ENCODE peak calls at places on chromosomes 5 and 9, in ten cellular contexts. N, U, P, V, T, W, Q, A, H and R are unnamed samples.

GRCh38 chr9:37503736-37504135 is 18.0 kb downstream of the POLR1E start:
- DNase-seq in P (no peak), T (peak), V (peak), H (no peak), W (no peak), A (peak), U (peak), N (no peak), Q (peak), R (no peak)

GRCh38 chr5:54007822-54008777 is 302.3 kb downstream of the ARL15 start:
- DNase-seq in N (no peak), U (peak), V (no peak), Q (peak), T (peak), A (no peak), P (no peak), W (no peak), H (no peak), R (no peak)

GRCh38 chr9:92592946-92593860 is 57.4 kb upstream of the ECM2 start:
- DNase-seq in H (no peak), A (no peak), Q (no peak), V (no peak), W (no peak), U (peak), T (no peak), P (no peak), N (no peak), R (no peak)

GRCh38 chr5:97534166-97534565 is 351.1 kb upstream of the RIOK2 start:
- DNase-seq in T (peak), W (no peak), P (peak), A (peak), N (peak), U (peak), Q (peak), H (peak), V (peak), R (peak)

GRCh38 chr5:1778138-1779020 is 21.3 kb downstream of the MRPL36 start:
- DNase-seq in N (no peak), P (no peak), V (no peak), H (no peak), W (peak), A (no peak), Q (no peak), T (no peak), U (no peak), R (no peak)

GRCh38 chr9:89629096-89629976 is 24.5 kb downstream of the GADD45G start:
- DNase-seq in A (no peak), V (no peak), P (no peak), U (no peak), N (no peak), H (no peak), W (no peak), T (no peak), Q (no peak), R (no peak)

GRCh38 chr5:95178046-95178651 is 106.7 kb downstream of the MCTP1 start:
- DNase-seq in A (no peak), W (peak), T (no peak), P (no peak), Q (peak), H (peak), V (no peak), N (no peak), U (no peak), R (no peak)

GRCh38 chr9:4499917-4500316 is 9.6 kb downstream of the SLC1A1 start:
- DNase-seq in H (no peak), P (no peak), Q (no peak), U (no peak), T (no peak), W (no peak), N (no peak), A (no peak), V (no peak), R (no peak)

GRCh38 chr9:91258448-91258847 is 103.3 kb downstream of the AUH start:
- DNase-seq in U (no peak), H (no peak), Q (no peak), A (no peak), N (no peak), W (no peak), T (no peak), P (no peak), V (no peak), R (no peak)

GRCh38 chr5:4862500-4862899 is 277.6 kb upstream of the ADAMTS16 start:
- DNase-seq in T (peak), A (no peak), W (no peak), Q (peak), N (no peak), U (peak), V (no peak), P (no peak), H (no peak), R (peak)

GRCh38 chr5:94711785-94712184 is 93.3 kb downstream of the SLF1 start:
- DNase-seq in H (no peak), V (no peak), W (no peak), Q (no peak), U (no peak), A (no peak), N (no peak), P (no peak), T (no peak), R (no peak)

GRCh38 chr5:138946241-138946623 is 71.1 kb upstream of the LRRTM2 start:
- DNase-seq in U (no peak), V (peak), Q (no peak), A (no peak), H (peak), T (no peak), P (no peak), N (no peak), W (no peak), R (no peak)

GRCh38 chr9:121995997-121996396 is 97.1 kb downstream of the TTLL11 start:
- DNase-seq in A (no peak), U (no peak), T (no peak), N (no peak), Q (no peak), V (no peak), H (no peak), P (no peak), W (no peak), R (no peak)

GRCh38 chr5:18404039-18404438 is 769.8 kb downstream of the TAF11L14 start:
- DNase-seq in H (no peak), P (no peak), T (no peak), V (no peak), A (no peak), N (no peak), W (no peak), Q (no peak), U (no peak), R (no peak)

GRCh38 chr5:90944116-90944515 is 385.5 kb downstream of the ADGRV1 start:
- DNase-seq in A (no peak), T (peak), H (no peak), W (no peak), U (no peak), P (no peak), Q (no peak), N (no peak), V (no peak), R (no peak)

GRCh38 chr5:150626853-150627276 is 13.6 kb upstream of the SYNPO start:
- DNase-seq in N (peak), A (no peak), H (no peak), Q (no peak), T (peak), P (peak), V (peak), W (no peak), U (peak), R (no peak)

GRCh38 chr9:92656537-92656925 is 13.4 kb downstream of the IPPK start:
- DNase-seq in V (no peak), A (no peak), W (no peak), P (no peak), T (no peak), N (no peak), U (no peak), H (no peak), Q (no peak), R (no peak)

GRCh38 chr9:137195525-137196220 is 4.9 kb downstream of the TPRN start:
- DNase-seq in Q (no peak), T (peak), H (no peak), N (peak), U (no peak), V (no peak), A (no peak), W (no peak), P (no peak), R (no peak)

DNA sequence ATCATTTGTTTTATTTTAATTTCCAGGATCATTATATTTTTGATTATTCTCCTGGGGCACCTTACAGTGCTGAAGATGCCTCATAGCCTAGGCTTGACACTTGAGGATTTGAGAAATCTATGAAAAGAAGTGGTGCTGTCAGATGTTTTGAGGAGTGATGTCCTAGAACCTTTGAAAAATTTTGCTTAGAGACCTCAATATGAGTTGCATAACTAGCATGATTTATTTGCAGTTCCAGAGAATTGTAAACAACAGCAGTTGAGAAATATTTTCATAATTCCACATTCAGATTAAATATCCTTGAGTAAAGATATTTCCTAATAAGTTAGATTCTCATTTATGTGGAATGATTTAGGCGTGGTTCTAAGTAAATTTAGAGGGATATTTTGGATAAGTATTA is 225.8 kb downstream of the ADAMTSL1 start:
- DNase-seq in V (no peak), H (no peak), W (no peak), U (no peak), Q (no peak), A (no peak), P (no peak), N (no peak), T (no peak), R (no peak)
- TF ChIP-seq CTCF in V (no peak), H (no peak), W (no peak), U (no peak), Q (no peak), A (no peak), P (no peak), N (no peak), T (no peak), R (no peak)

GRCh38 chr9:98117984-98118639 is 910 bp downstream of the TRIM14 start:
- DNase-seq in H (peak), U (peak), T (peak), W (no peak), V (no peak), Q (no peak), P (no peak), A (peak), N (peak), R (peak)
- TF ChIP-seq CTCF in H (peak), U (no peak), T (peak), W (no peak), V (peak), Q (peak), P (no peak), A (peak), N (no peak), R (peak)

DNA sequence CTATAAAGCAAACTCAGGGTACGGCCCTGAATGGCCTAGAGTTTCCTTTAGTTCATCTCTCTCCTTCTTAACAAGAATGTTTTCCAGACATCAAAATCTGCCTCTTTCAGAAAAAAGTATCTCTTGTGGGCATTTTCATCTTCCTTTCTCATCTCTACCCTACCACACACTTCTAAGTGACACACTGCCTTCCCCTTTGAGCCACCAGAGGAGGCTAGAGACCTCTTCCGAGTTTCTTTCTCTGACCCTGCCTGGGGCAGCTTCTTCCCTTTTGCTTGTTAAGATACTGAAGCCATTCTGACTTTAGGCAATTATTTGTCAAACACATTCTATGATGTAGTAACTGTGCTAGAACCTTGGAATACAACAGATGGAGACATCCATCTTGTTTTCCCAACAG is 8.7 kb upstream of the SV2C start:
- DNase-seq in Q (no peak), A (peak), W (peak), U (no peak), V (no peak), P (no peak), H (no peak), T (no peak), N (peak), R (peak)
- TF ChIP-seq CTCF in Q (peak), A (peak), W (peak), U (no peak), V (peak), P (no peak), H (peak), T (peak), N (no peak), R (peak)

GRCh38 chr5:133913413-133914155 is 54.8 kb downstream of the C5orf15 start:
- DNase-seq in V (no peak), H (no peak), Q (no peak), T (no peak), N (peak), A (no peak), P (no peak), W (no peak), U (no peak), R (no peak)

GRCh38 chr5:133912951-133913350 is 55.5 kb downstream of the C5orf15 start:
- DNase-seq in U (no peak), H (peak), W (no peak), Q (no peak), A (no peak), T (no peak), P (no peak), N (no peak), V (no peak), R (no peak)

GRCh38 chr5:133907075-133907474 is 61.4 kb downstream of the C5orf15 start:
- DNase-seq in H (peak), A (no peak), P (no peak), Q (no peak), W (no peak), N (peak), V (no peak), U (no peak), T (no peak), R (no peak)

GRCh38 chr5:133909584-133909983 is 58.8 kb downstream of the C5orf15 start:
- DNase-seq in P (no peak), Q (no peak), V (no peak), T (no peak), H (no peak), N (no peak), W (no peak), U (no peak), A (no peak), R (no peak)

DNA sequence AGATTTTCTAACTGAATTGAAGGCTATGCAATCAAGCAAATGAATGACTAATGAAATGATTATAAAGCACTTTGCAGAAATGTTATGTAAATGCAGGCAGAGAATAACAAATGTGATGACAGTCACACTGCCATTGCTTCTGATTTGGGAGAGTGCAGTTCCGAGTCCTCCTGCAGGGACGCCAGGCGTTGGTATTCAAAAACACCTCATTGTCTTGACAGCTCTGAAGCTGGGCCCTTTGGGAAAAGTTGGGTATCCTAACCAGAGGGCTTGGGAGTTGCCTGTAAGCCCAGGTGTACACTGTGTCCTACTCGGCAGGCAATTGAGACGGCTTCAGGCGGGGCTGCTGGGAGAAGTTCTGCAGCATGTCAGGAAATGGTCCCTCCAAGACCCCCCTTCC is 57.8 kb downstream of the C5orf15 start:
- DNase-seq in H (no peak), A (no peak), T (no peak), U (no peak), V (no peak), N (no peak), P (no peak), Q (no peak), W (peak), R (no peak)
- TF ChIP-seq CTCF in H (no peak), A (no peak), T (no peak), U (no peak), V (no peak), N (no peak), P (no peak), Q (no peak), W (no peak), R (no peak)

DNA sequence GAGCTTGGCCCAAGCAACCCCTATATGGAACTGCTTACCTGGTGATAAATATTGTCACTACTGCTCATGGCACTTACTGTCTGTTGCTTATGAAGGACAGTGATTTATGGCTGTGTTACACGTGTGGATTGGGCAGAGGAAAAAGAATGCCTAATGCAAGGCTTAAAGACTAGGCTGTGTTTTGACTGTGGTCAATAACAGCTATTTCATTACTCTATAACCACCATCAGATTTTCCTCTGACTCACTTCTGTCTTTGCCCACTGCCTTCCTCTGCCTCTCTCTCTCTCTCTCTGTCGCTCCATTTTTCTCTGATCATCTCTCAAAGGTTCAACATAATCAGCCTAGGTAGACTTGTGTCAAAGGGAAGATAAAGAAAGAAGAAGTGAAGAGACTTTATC is 96.2 kb downstream of the TLR4 start:
- DNase-seq in T (no peak), Q (no peak), N (no peak), H (no peak), V (no peak), P (no peak), U (no peak), A (no peak), W (no peak), R (no peak)
- TF ChIP-seq CTCF in T (no peak), Q (no peak), N (no peak), H (no peak), V (no peak), P (no peak), U (no peak), A (no peak), W (no peak), R (no peak)

GRCh38 chr9:110340306-110340705 is 2.6 kb upstream of the TXNDC8 start:
- DNase-seq in W (peak), T (peak), V (no peak), H (no peak), U (peak), Q (peak), P (no peak), N (no peak), A (no peak), R (no peak)
- TF ChIP-seq CTCF in W (no peak), T (peak), V (no peak), H (peak), U (peak), Q (peak), P (no peak), N (no peak), A (peak), R (no peak)

GRCh38 chr9:69376651-69377050 is 51.6 kb downstream of the ENTREP1 start:
- DNase-seq in Q (peak), W (no peak), T (peak), V (peak), P (peak), A (no peak), U (peak), H (no peak), N (peak), R (no peak)
- TF ChIP-seq CTCF in Q (no peak), W (no peak), T (no peak), V (no peak), P (no peak), A (no peak), U (no peak), H (no peak), N (no peak), R (no peak)

GRCh38 chr9:108434036-108434435 is 421.8 kb downstream of the ACTL7B start:
- DNase-seq in Q (no peak), A (no peak), H (no peak), W (no peak), N (no peak), P (no peak), V (no peak), U (no peak), T (no peak), R (no peak)
- TF ChIP-seq CTCF in Q (no peak), A (no peak), H (no peak), W (no peak), N (no peak), P (no peak), V (no peak), U (no peak), T (no peak), R (no peak)

GRCh38 chr9:107918749-107919148 is 429.2 kb upstream of the KLF4 start:
- DNase-seq in U (no peak), N (peak), A (no peak), V (no peak), Q (no peak), H (no peak), P (no peak), T (no peak), W (no peak), R (no peak)
- TF ChIP-seq CTCF in U (no peak), N (no peak), A (no peak), V (no peak), Q (no peak), H (no peak), P (no peak), T (no peak), W (no peak), R (no peak)